ENCODE peak calls at places on chromosomes 5 and 9, in ten cellular contexts. B is stomach, E is NB4, A is A549, P is spleen, T is HepG2, S is body of pancreas, W is esophagus squamous epithelium, G is IMR-90, Y is heart left ventricle. U is an unnamed sample.

GRCh38 chr5:133918316-133918715 is 50.1 kb downstream of the C5orf15 start:
- DNase-seq in T (no peak), W (no peak), G (no peak), Y (no peak), B (no peak), P (no peak), S (no peak), A (no peak), E (no peak), U (no peak)

GRCh38 chr5:52139888-52140580 is 647.7 kb upstream of the ITGA1 start:
- DNase-seq in P (no peak), W (no peak), E (no peak), B (no peak), S (no peak), Y (no peak), A (no peak), G (no peak), T (no peak), U (no peak)

GRCh38 chr5:126852104-126852531 is 75.2 kb downstream of the LMNB1 start:
- DNase-seq in S (no peak), A (no peak), Y (no peak), E (no peak), G (peak; percentile 17), T (no peak), P (no peak), W (no peak), B (no peak), U (no peak)

GRCh38 chr9:94250456-94250855 is 8.6 kb upstream of the ZNF169 start:
- DNase-seq in P (no peak), E (no peak), Y (no peak), T (no peak), S (no peak), B (no peak), G (no peak), W (no peak), A (no peak), U (no peak)

GRCh38 chr9:110443146-110443877 is 105.6 kb upstream of the TXNDC8 start:
- DNase-seq in A (peak; percentile 19), G (peak; percentile 84), S (no peak), T (peak; percentile 1), E (no peak), P (no peak), Y (no peak), W (no peak), B (no peak), U (no peak)

GRCh38 chr5:149268928-149269557 is 2.6 kb upstream of the AFAP1L1 start:
- DNase-seq in B (no peak), Y (no peak), T (peak; percentile 49), W (no peak), E (peak; percentile 64), S (no peak), A (peak; percentile 71), G (peak; percentile 61), P (no peak), U (no peak)

GRCh38 chr5:106017243-106017857 is 1653.4 kb downstream of the EFNA5 start:
- DNase-seq in G (no peak), A (no peak), E (no peak), P (no peak), W (no peak), B (no peak), S (no peak), Y (no peak), T (no peak), U (no peak)

GRCh38 chr5:9776525-9776924 is 146.4 kb upstream of the TAS2R1 start:
- DNase-seq in W (no peak), B (no peak), E (no peak), P (no peak), Y (no peak), S (no peak), T (no peak), G (peak; percentile 91), A (no peak), U (no peak)

GRCh38 chr9:112783551-112783954 is 33.0 kb downstream of the SNX30 start:
- DNase-seq in T (no peak), S (peak; percentile 18), Y (no peak), A (no peak), P (no peak), W (no peak), E (no peak), G (no peak), B (no peak), U (no peak)

GRCh38 chr9:8486095-8486494 is 686.5 kb upstream of the DMAC1 start:
- DNase-seq in E (peak; percentile 44), B (peak; percentile 28), W (no peak), Y (peak; percentile 60), T (no peak), G (no peak), S (peak; percentile 14), A (peak; percentile 13), P (no peak), U (no peak)

GRCh38 chr9:34989056-34989945 is at the start of gene DNAJB5:
- DNase-seq in Y (peak; percentile 99), T (peak; percentile 97), P (peak; percentile 97), S (peak; percentile 99), W (peak; percentile 95), G (peak; percentile 100), A (peak; percentile 99), E (peak; percentile 100), B (peak; percentile 99), U (peak; percentile 98)

GRCh38 chr5:66246621-66247020 is 102.5 kb downstream of the SREK1 start:
- DNase-seq in G (peak; percentile 68), E (no peak), T (no peak), B (no peak), W (no peak), Y (no peak), S (no peak), P (no peak), A (peak; percentile 18), U (no peak)
- H3K4me3 ChIP-seq in G (no peak overlapping the region), E (no peak overlapping the region), T (no peak overlapping the region), B (no peak overlapping the region), W (no peak overlapping the region), Y (no peak overlapping the region), S (no peak overlapping the region), P (no peak overlapping the region), A (no peak overlapping the region), U (no peak overlapping the region)

GRCh38 chr9:136723362-136723976 is 11.1 kb downstream of the DIPK1B start:
- DNase-seq in B (no peak), G (no peak), T (no peak), A (no peak), Y (no peak), S (no peak), W (no peak), P (no peak), E (peak; percentile 36), U (no peak)
- TF ChIP-seq POLR2A in B (no peak), G (no peak), T (no peak), A (peak; percentile 0), Y (no peak), S (no peak), W (no peak), P (no peak), E (no peak), U (no peak)

DNA sequence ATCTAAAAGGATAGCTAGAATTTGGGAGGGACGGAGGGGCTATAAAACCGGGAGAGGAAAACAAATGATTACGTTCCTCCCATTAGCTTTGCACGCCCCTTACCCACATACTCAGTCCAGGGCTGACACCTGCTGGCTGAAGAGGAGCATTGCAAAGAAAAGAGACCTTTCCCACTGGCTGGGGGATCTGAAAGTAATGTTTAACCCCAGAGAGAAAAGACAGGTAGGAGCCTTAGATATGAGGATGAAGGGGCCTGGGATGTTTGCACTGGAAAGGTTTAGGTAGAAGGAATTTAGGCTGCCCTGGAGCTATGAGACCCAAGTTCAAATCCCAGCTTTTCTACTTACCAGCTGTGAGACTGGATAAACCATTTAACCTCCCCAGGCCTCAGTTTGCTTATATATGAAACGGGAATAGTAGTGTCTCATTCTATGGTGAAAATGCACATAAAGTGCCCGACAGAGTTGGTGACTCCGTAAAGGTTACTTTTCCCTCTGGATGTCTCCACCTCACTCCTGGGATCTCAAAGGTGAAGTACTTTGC is 73.5 kb downstream of the FAM114A2 start:
- DNase-seq in T (peak; percentile 55), E (peak; percentile 64), B (peak; percentile 33), Y (peak; percentile 39), W (no peak), P (no peak), G (peak; percentile 41), A (peak; percentile 59), S (peak; percentile 53), U (peak; percentile 66)
- H3K4me3 ChIP-seq in T (no peak overlapping the region), E (no peak overlapping the region), B (no peak overlapping the region), Y (no peak overlapping the region), W (no peak overlapping the region), P (no peak overlapping the region), G (no peak overlapping the region), A (no peak overlapping the region), S (no peak overlapping the region), U (no peak overlapping the region)

DNA sequence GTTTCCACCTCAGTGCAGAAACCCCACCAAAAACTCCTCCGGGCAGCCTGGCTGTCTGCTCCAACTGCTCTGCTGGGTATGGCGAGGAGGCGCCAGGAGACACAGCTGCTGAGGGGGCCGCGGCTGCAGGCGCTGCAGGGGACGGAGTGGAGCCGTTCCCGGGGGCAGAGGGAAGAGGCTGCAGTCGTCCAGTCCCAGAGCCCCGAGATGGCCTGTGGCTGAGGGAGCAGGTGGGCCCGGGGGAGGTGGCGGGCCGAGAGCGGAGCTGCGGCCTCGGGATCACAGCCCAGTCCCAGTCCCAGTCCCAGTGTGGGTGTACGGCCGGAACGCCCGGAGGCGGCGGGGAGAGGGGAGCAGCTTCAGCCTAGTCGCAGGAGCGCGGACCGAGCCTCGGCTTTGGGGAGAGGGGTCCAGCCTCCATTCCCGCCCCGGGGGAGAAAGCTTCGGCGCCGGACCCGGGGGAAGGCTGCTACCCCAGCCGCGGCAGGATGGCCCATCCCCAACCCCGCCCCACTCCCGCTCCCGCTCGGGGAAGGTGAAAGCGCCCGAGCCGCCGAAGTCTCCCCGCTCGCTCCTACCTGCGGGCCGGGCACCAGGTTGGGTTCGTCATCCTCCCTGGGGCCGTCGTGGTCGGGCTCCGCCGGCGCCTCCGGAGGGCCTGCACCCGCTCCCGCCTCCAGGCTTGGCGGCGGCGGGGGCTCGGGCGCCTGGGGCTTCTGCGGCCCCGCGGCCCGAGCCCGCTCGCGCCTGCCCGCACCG is 513 bp downstream of the FAM193B start:
- DNase-seq in S (peak; percentile 49), P (peak; percentile 92), G (no peak), A (no peak), W (no peak), E (peak; percentile 42), Y (peak; percentile 52), B (peak; percentile 56), T (no peak), U (peak; percentile 75)
- TF ChIP-seq POLR2A in S (no peak), P (no peak), G (no peak), A (no peak), W (no peak), E (no peak), Y (no peak), B (no peak), T (no peak), U (peak; percentile 12)

U was measured in Peyer's patch.